ENCODE peak calls at places on chromosomes 12 and 14, in four cellular contexts. A is progenitor cell of endocrine pancreas, K is WTC11, U is GM13976. H is an unnamed sample.

GRCh38 chr14:23572841-23573240 is 5.2 kb upstream of the AP1G2 start:
- DNase-seq in A (no peak), K (no peak), U (no peak), H (no peak)

GRCh38 chr14:92040431-92041040 is 677 bp upstream of the TRIP11 start:
- DNase-seq in A (no peak), K (no peak), U (peak), H (peak)

GRCh38 chr12:132596016-132596415 is 14.4 kb downstream of the LRCOL1 start:
- DNase-seq in A (no peak), K (no peak), U (no peak), H (no peak)

GRCh38 chr14:69685716-69686115 is 74.3 kb downstream of the SUSD6 start:
- DNase-seq in A (no peak), K (no peak), U (no peak), H (no peak)

GRCh38 chr12:45726594-45727300 is 2.8 kb upstream of the ARID2 start:
- DNase-seq in A (peak), K (peak), U (peak), H (no peak)

GRCh38 chr12:6430124-6430989 is 14.4 kb upstream of the CD27 start:
- DNase-seq in A (no peak), K (no peak), U (no peak), H (peak)

GRCh38 chr14:24605435-24606190 is 3.9 kb downstream of the GZMH start:
- DNase-seq in A (no peak), K (peak), U (peak), H (no peak)

GRCh38 chr14:100713720-100714119 is 13.0 kb upstream of the DLK1 start:
- DNase-seq in A (no peak), K (no peak), U (no peak), H (no peak)

GRCh38 chr12:109736552-109737108 is 23.0 kb downstream of the FAM222A start:
- DNase-seq in A (peak), K (peak), U (no peak), H (peak)

GRCh38 chr12:104974626-104975290 is 11.4 kb upstream of the NOPCHAP1 start:
- DNase-seq in A (no peak), K (no peak), U (peak), H (peak)

GRCh38 chr12:121038861-121039654 is at the start of gene OASL:
- DNase-seq in A (no peak), K (no peak), U (peak), H (no peak)

GRCh38 chr14:79668941-79669340 is 542.4 kb downstream of the DIO2 start:
- DNase-seq in A (no peak), K (no peak), U (no peak), H (no peak)

GRCh38 chr14:39762576-39763401 is 330.6 kb upstream of the FBXO33 start:
- DNase-seq in A (no peak), K (no peak), U (no peak), H (no peak)

GRCh38 chr14:105005929-105006830 is 14.7 kb downstream of the CDCA4 start:
- DNase-seq in A (no peak), K (no peak), U (no peak), H (no peak)

GRCh38 chr12:10716704-10717315 is 6.3 kb downstream of the YBX3 start:
- DNase-seq in A (no peak), K (peak), U (no peak), H (peak)

GRCh38 chr14:96626916-96627315 is 124.7 kb downstream of the PAPOLA start:
- DNase-seq in A (peak), K (no peak), U (no peak), H (no peak)

GRCh38 chr12:132389526-132390286 is 60.3 kb upstream of the GALNT9 start:
- DNase-seq in A (no peak), K (no peak), U (no peak), H (no peak)

GRCh38 chr12:67726868-67727267 is 78.3 kb downstream of the DYRK2 start:
- DNase-seq in A (no peak), K (no peak), U (no peak), H (no peak)

GRCh38 chr14:104876251-104876699 is 11.2 kb downstream of the CEP170B start:
- DNase-seq in A (no peak), K (peak), U (peak), H (peak)

GRCh38 chr14:74579447-74580274 is 32.4 kb downstream of the LTBP2 start:
- DNase-seq in A (no peak), K (no peak), U (no peak), H (peak)

GRCh38 chr12:42473130-42473529 is 116.4 kb downstream of the PRICKLE1 start:
- DNase-seq in A (no peak), K (no peak), U (no peak), H (peak)

GRCh38 chr12:114499338-114499737 is 93.4 kb upstream of the TBX5 start:
- DNase-seq in A (no peak), K (no peak), U (no peak), H (no peak)

GRCh38 chr12:115873416-115874082 is 403.9 kb downstream of the MED13L start:
- DNase-seq in A (no peak), K (no peak), U (no peak), H (no peak)

GRCh38 chr12:120625557-120626419 is 14.6 kb upstream of the CABP1 start:
- DNase-seq in A (no peak), K (peak), U (no peak), H (no peak)

GRCh38 chr12:80641936-80642335 is 65.5 kb upstream of the MYF6 start:
- DNase-seq in A (no peak), K (no peak), U (no peak), H (no peak)

GRCh38 chr12:88781909-88782308 is 201.6 kb upstream of the KITLG start:
- DNase-seq in A (no peak), K (no peak), U (no peak), H (peak)